ENCODE peak calls at places on chromosomes 3 and 15, in five cellular contexts. Q, J, P, I and Y are unnamed samples.

GRCh38 chr3:53131136-53131495 is 881 bp upstream of the RFT1 start:
- DNase-seq in Q (no peak), J (no peak), P (no peak), I (no peak), Y (no peak)

GRCh38 chr15:31465083-31465955 is 138.7 kb downstream of the KLF13 start:
- DNase-seq in Q (peak), J (no peak), P (no peak), I (no peak), Y (no peak)

GRCh38 chr15:77983708-77984445 is 93.6 kb downstream of the TBC1D2B start:
- DNase-seq in Q (peak), J (no peak), P (no peak), I (no peak), Y (peak)

GRCh38 chr15:78397382-78397781 is 40.6 kb upstream of the IREB2 start:
- DNase-seq in Q (no peak), J (no peak), P (no peak), I (no peak), Y (no peak)

GRCh38 chr15:59751552-59752413 is 62.7 kb upstream of the BNIP2 start:
- DNase-seq in Q (no peak), J (no peak), P (peak), I (no peak), Y (no peak)

GRCh38 chr3:138263104-138263503 is 66.5 kb downstream of the NME9 start:
- DNase-seq in Q (no peak), J (no peak), P (no peak), I (no peak), Y (no peak)

GRCh38 chr15:29050870-29051269 is 165.1 kb downstream of the APBA2 start:
- DNase-seq in Q (no peak), J (no peak), P (no peak), I (no peak), Y (peak)

GRCh38 chr3:194300936-194301335 is 50.2 kb downstream of the CPN2 start:
- DNase-seq in Q (no peak), J (no peak), P (no peak), I (no peak), Y (no peak)

GRCh38 chr3:111547645-111548044 is 5.6 kb downstream of the CD96 start:
- DNase-seq in Q (no peak), J (peak), P (no peak), I (no peak), Y (peak)

GRCh38 chr15:65610871-65611718 is at the start of gene INTS14:
- DNase-seq in Q (peak), J (peak), P (peak), I (peak), Y (peak)

GRCh38 chr3:190252080-190252479 is 70.2 kb downstream of the CLDN1 start:
- DNase-seq in Q (no peak), J (no peak), P (no peak), I (no peak), Y (no peak)

GRCh38 chr3:8658326-8659212 is 14.0 kb upstream of the SSUH2 start:
- DNase-seq in Q (no peak), J (peak), P (peak), I (peak), Y (no peak)

GRCh38 chr15:83210619-83211018 is 3.0 kb upstream of the HDGFL3 start:
- DNase-seq in Q (no peak), J (no peak), P (peak), I (peak), Y (no peak)

GRCh38 chr15:33473005-33473404 is 162.2 kb downstream of the RYR3 start:
- DNase-seq in Q (no peak), J (no peak), P (no peak), I (no peak), Y (no peak)

GRCh38 chr15:94579261-94579660 is 347.9 kb downstream of the MCTP2 start:
- DNase-seq in Q (no peak), J (no peak), P (no peak), I (no peak), Y (no peak)

GRCh38 chr15:37793851-37794250 is 140.6 kb upstream of the TMCO5A start:
- DNase-seq in Q (no peak), J (no peak), P (no peak), I (no peak), Y (no peak)
- TF ChIP-seq CTCF in Q (peak), J (no peak), P (no peak), I (no peak), Y (no peak)

GRCh38 chr3:24586920-24587319 is 92.3 kb upstream of the THRB start:
- DNase-seq in Q (no peak), J (no peak), P (no peak), I (no peak), Y (no peak)
- TF ChIP-seq CTCF in Q (no peak), J (no peak), P (no peak), I (no peak), Y (no peak)

DNA sequence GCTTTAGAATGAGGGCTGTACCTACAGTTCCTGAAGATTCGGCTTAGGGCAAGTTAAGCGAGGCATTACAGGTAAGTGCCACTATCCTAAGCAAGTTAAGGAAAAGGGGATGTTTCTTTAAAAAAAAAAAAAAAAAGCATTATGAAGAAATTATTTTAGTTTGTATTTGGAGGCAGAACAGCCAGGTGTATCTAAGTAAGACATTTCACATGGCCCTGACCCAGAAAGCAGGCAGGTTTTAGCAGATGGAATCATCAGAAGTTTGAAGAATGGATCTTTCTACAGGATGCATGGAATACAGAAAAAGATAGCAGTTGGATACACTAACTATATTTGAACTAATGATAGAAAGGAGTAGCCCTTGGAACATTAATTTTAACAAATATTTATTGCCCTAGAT is 105.6 kb downstream of the OSBPL10 start:
- DNase-seq in Q (no peak), J (no peak), P (no peak), I (no peak), Y (no peak)
- TF ChIP-seq CTCF in Q (no peak), J (no peak), P (no peak), I (no peak), Y (no peak)

GRCh38 chr3:48798998-48799397 is 48.7 kb downstream of the PRKAR2A start:
- DNase-seq in Q (no peak), J (no peak), P (no peak), I (no peak), Y (no peak)
- TF ChIP-seq CTCF in Q (no peak), J (no peak), P (no peak), I (no peak), Y (no peak)

DNA sequence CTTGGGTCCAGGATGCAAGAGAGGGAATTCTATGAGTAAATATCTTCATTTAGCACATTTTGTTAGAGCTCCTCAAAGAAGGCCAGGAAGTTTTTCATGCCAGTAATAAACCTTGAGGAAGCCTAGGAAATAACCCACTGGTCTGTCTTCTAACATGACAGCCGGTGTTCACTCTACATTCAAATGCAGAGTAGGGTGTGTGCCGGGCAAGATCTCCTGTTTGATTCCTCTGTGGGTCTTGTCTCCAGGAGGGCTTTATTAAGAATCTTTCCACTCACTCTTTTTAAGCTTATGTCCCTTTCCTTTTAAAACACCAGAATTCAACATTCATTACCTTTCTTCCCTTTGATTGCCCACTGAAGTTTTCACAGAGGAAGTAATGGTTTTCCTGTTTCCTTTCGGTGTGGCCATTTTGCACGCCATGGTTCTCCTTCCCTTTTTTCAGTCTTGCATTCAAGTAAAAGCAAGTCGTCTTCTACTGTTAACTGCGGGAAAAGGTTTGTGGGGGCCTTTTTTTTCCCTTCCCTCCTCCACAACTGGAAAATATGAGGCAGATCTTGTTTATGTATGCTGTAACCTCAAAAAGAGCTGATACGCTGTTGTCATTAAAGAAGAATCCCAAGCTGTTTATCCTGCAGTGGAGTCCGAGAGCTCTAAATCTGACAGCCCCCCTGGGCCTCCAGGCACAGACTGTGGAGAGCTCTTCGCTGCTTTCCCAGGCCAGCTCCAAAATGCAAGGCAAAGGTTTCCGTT is 40.6 kb downstream of the FILIP1L start:
- DNase-seq in Q (peak), J (no peak), P (no peak), I (peak), Y (peak)
- TF ChIP-seq CTCF in Q (no peak), J (no peak), P (no peak), I (no peak), Y (no peak)

GRCh38 chr3:46923559-46924350 is 46.2 kb downstream of the PTH1R start:
- DNase-seq in Q (peak), J (peak), P (no peak), I (no peak), Y (peak)
- TF ChIP-seq CTCF in Q (peak), J (peak), P (peak), I (peak), Y (peak)